ENCODE peak calls at places on chromosomes 13 and 19, in ten cellular contexts. R, A, D, E, C, V, O, Q, Z and X are unnamed samples.

GRCh38 chr13:99265162-99265822 is 7.1 kb upstream of the GPR18 start:
- DNase-seq in D (no peak), C (no peak), E (no peak), A (no peak), V (no peak), Z (no peak), R (peak; percentile 6), Q (no peak), O (no peak), X (no peak)

GRCh38 chr13:105603283-105603682 is 932.2 kb downstream of the EFNB2 start:
- DNase-seq in D (no peak), O (no peak), Q (no peak), Z (no peak), C (no peak), E (no peak), A (no peak), V (no peak), R (no peak), X (no peak)

GRCh38 chr19:32330149-32330548 is 15.3 kb upstream of the ZNF507 start:
- DNase-seq in E (no peak), Q (no peak), R (no peak), C (no peak), O (peak; percentile 31), V (no peak), A (no peak), Z (no peak), D (no peak), X (no peak)

GRCh38 chr19:47351545-47351944 is 2.4 kb downstream of the DHX34 start:
- DNase-seq in A (no peak), R (peak; percentile 59), D (no peak), Q (peak; percentile 38), C (no peak), Z (no peak), O (peak; percentile 32), E (no peak), V (no peak), X (no peak)

GRCh38 chr13:44271915-44272341 is 101.7 kb upstream of the SERP2 start:
- DNase-seq in R (no peak), Q (no peak), O (no peak), D (no peak), Z (no peak), V (no peak), A (peak; percentile 61), C (no peak), E (no peak), X (peak; percentile 49)

GRCh38 chr19:40623403-40624239 is 22.5 kb downstream of the LTBP4 start:
- DNase-seq in E (no peak), Z (no peak), Q (no peak), A (peak; percentile 74), V (peak; percentile 74), O (no peak), C (no peak), R (peak; percentile 100), D (no peak), X (no peak)

GRCh38 chr19:41708481-41708880 is at the start of gene CEACAM5:
- DNase-seq in A (no peak), D (no peak), Z (no peak), O (no peak), V (no peak), E (no peak), Q (no peak), R (no peak), C (no peak), X (no peak)

GRCh38 chr19:47020132-47020805 is 632 bp downstream of the NPAS1 start:
- DNase-seq in E (no peak), V (no peak), O (peak; percentile 30), Z (no peak), A (no peak), R (no peak), C (no peak), D (no peak), Q (no peak), X (no peak)

GRCh38 chr19:447064-447426 is 13.8 kb downstream of the SHC2 start:
- DNase-seq in O (no peak), Q (no peak), C (no peak), D (no peak), V (no peak), R (no peak), A (peak; percentile 45), Z (no peak), E (no peak), X (peak; percentile 28)

GRCh38 chr13:36146513-36147276 is 15.5 kb upstream of the DCLK1 start:
- DNase-seq in V (no peak), Q (no peak), R (no peak), A (no peak), C (no peak), E (no peak), O (no peak), D (no peak), Z (no peak), X (no peak)